ENCODE peak calls at places on chromosome 11, in seven cellular contexts. V, A, O, X, U, K and L are unnamed samples.
A peak's percentile ranks its signal among the peaks of the same experiment; 100 is the strongest.

GRCh38 chr11:65912840-65913239 is 6.0 kb downstream of the C11orf68 start:
- DNase-seq in U (no peak), A (no peak), K (no peak), V (peak; percentile 87), X (no peak), O (no peak), L (no peak)

GRCh38 chr11:120063686-120064340 is 74.1 kb downstream of the TRIM29 start:
- DNase-seq in U (peak; percentile 1), K (no peak), V (no peak), A (no peak), O (peak; percentile 32), X (no peak), L (no peak)

GRCh38 chr11:721913-722811 is 16.1 kb downstream of the EPS8L2 start:
- DNase-seq in K (no peak), V (no peak), U (no peak), X (no peak), O (no peak), A (peak; percentile 75), L (no peak)

GRCh38 chr11:30758946-30759501 is 172.9 kb upstream of the MPPED2 start:
- DNase-seq in V (no peak), X (no peak), O (no peak), K (no peak), U (no peak), A (no peak), L (no peak)

GRCh38 chr11:124077266-124077665 is 36.1 kb upstream of the OR10G7 start:
- DNase-seq in U (no peak), X (no peak), V (no peak), A (no peak), K (no peak), O (no peak), L (no peak)

GRCh38 chr11:131910491-131911387 is 540.3 kb downstream of the NTM start:
- DNase-seq in X (no peak), V (peak; percentile 53), U (peak; percentile 21), K (no peak), O (no peak), A (no peak), L (no peak)

GRCh38 chr11:58275002-58275401 is 6.9 kb upstream of the OR10W1 start:
- DNase-seq in U (no peak), A (no peak), O (no peak), K (no peak), V (no peak), X (no peak), L (no peak)

GRCh38 chr11:122159173-122159701 is 43.2 kb upstream of the BLID start:
- DNase-seq in A (no peak), U (no peak), O (no peak), V (peak; percentile 76), X (no peak), K (no peak), L (no peak)

GRCh38 chr11:4645974-4646373 is 2.2 kb downstream of the OR51E1 start:
- DNase-seq in K (no peak), O (no peak), X (no peak), V (no peak), A (no peak), U (no peak), L (no peak)

GRCh38 chr11:6099577-6099976 is 7.9 kb upstream of the OR56B4 start:
- DNase-seq in X (no peak), V (no peak), A (peak; percentile 16), O (no peak), K (no peak), U (no peak), L (no peak)

GRCh38 chr11:128417607-128418324 is 169.6 kb downstream of the ETS1 start:
- DNase-seq in X (no peak), K (no peak), O (no peak), U (no peak), A (no peak), V (peak; percentile 88), L (no peak)

GRCh38 chr11:299081-299891 is at the start of gene IFITM5:
- DNase-seq in K (no peak), O (no peak), V (no peak), X (peak; percentile 87), A (no peak), U (no peak), L (no peak)

GRCh38 chr11:130471731-130472433 is 23.4 kb downstream of the ADAMTS15 start:
- DNase-seq in A (no peak), V (no peak), K (no peak), X (no peak), O (peak; percentile 48), U (no peak), L (no peak)

GRCh38 chr11:8713760-8714159 is 31.2 kb downstream of the RPL27A start:
- DNase-seq in K (no peak), X (no peak), O (no peak), U (no peak), V (no peak), A (no peak), L (no peak)

GRCh38 chr11:99277281-99277680 is 256.5 kb downstream of the CNTN5 start:
- DNase-seq in X (no peak), O (no peak), A (no peak), U (no peak), K (no peak), V (no peak), L (no peak)

GRCh38 chr11:67026941-67027340 is 4.0 kb downstream of the SYT12 start:
- DNase-seq in X (no peak), K (no peak), O (no peak), A (no peak), V (no peak), U (no peak), L (no peak)

GRCh38 chr11:125932301-125932700 is 13.5 kb upstream of the VSIG10L2 start:
- DNase-seq in A (no peak), V (no peak), O (peak; percentile 34), K (no peak), X (no peak), U (no peak), L (no peak)

GRCh38 chr11:102328748-102329147 is 11.5 kb downstream of the BIRC3 start:
- DNase-seq in U (no peak), X (no peak), V (no peak), O (no peak), A (no peak), K (no peak), L (no peak)

GRCh38 chr11:102320679-102321078 is 3.4 kb downstream of the BIRC3 start:
- DNase-seq in U (no peak), V (no peak), O (no peak), K (no peak), X (no peak), A (peak; percentile 59), L (no peak)

GRCh38 chr11:102322560-102322959 is 5.3 kb downstream of the BIRC3 start:
- DNase-seq in X (no peak), K (no peak), U (no peak), O (no peak), V (no peak), A (peak; percentile 68), L (no peak)

GRCh38 chr11:102323542-102324261 is 6.4 kb downstream of the BIRC3 start:
- DNase-seq in A (no peak), U (no peak), X (no peak), O (no peak), K (no peak), V (peak; percentile 70), L (no peak)

DNA sequence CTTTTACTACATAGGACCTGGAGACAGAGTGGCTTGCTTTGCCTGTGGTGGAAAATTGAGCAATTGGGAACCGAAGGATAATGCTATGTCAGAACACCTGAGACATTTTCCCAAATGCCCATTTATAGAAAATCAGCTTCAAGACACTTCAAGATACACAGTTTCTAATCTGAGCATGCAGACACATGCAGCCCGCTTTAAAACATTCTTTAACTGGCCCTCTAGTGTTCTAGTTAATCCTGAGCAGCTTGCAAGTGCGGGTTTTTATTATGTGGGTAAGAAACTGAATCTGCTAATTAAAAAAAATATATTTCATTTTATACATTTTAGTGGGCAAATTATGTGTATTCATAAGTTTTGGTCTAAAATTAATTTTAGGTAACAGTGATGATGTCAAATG is 7.8 kb downstream of the BIRC3 start:
- DNase-seq in U (no peak), O (no peak), X (no peak), V (no peak), A (peak; percentile 45), K (no peak), L (no peak)
- TF ChIP-seq CTCF in U (no peak), O (no peak), X (peak; percentile 29), V (no peak), A (peak; percentile 67), K (no peak), L (no peak)

DNA sequence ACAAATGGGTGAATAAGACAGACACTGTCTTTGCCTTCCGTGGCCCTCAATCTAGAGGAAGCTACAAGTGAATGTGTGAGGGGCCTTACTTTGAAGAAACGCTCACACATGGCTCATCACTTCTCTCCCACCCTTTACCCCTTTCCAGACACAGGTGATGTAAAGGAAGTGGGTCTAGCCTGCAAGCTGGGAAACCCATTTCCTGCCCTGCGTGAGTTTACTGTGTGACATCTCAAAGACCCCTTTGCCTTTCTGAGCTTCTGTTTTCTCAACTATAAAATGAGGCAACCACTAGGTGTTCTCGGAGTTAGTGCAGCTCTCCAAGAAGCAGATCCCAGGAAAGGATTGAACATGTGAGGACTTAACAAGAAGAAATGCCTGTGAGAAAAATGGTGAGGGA is 43.1 kb upstream of the LMO2 start:
- DNase-seq in X (no peak), U (no peak), A (no peak), V (no peak), O (no peak), K (no peak), L (no peak)
- TF ChIP-seq CTCF in X (no peak), U (no peak), A (no peak), V (no peak), O (no peak), K (no peak), L (no peak)

DNA sequence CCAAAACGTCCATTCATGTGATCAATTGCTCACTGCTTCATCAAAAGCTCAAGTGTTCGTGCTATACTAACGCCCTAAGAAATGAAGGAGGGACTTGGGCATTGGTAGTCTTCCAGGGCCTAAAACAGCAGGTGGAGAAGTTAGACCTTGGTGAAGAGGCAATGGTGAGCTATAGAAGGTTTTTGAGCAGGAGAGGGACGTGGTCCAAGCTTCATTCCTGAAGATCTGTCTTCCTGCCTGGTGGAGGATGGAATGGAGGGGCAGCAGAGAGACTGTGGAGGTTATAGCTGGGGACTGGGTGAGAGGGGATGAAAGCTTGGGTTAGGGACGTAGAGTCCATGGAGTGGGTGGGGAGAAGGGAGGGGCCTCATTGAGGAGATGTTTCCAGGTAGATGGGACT is 97.7 kb downstream of the TP53I11 start:
- DNase-seq in U (no peak), X (no peak), O (no peak), V (no peak), A (no peak), K (no peak), L (no peak)
- TF ChIP-seq CTCF in U (no peak), X (no peak), O (no peak), V (no peak), A (no peak), K (no peak), L (no peak)

DNA sequence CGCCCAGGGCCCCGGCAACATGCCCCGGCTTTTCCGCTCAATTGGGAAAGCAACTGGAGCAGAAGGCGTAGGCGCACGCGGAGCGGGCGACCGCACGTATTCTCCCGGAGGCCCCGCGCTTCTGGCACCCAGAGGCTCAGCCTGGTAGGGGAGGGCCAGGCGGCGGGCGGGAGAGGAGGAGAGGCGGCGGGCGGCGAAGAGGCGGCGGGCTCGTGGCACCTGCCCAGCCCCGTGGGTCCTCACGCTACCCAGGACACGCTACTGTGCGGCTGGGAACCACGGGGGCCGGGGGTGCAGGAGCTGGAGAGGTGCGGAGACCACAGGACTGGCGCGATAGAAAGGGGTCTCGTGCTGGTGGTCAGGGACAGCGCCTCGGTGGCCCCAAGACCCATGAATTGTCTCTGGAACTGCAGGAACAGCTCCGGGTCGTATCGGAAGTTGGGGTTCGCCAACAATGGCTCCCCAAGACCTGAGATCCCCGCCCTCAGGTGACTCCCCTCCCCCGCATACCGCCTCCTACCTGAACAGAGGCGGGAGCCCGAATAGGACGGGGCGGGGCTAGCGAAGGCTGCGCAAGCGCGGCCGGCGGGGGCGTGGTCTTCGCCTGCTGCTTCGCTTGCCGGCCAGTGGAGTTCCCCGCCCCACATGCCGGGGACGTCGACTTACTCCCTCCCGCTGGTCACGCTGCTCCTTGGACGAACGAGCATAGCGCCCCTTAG is at the start of gene SLC37A4:
- DNase-seq in X (peak; percentile 99), V (peak; percentile 97), A (peak; percentile 99), K (peak; percentile 94), O (peak; percentile 98), U (peak; percentile 98), L (peak; percentile 96)
- TF ChIP-seq CTCF in X (peak; percentile 89), V (peak; percentile 92), A (no peak), K (peak; percentile 93), O (peak; percentile 91), U (peak; percentile 86), L (peak; percentile 79)